ENCODE peak calls at places on chromosome 12, in nine cellular contexts. G, B, J, I, L, M, Q, X and Z are unnamed samples.

GRCh38 chr12:31217356-31218130 is 108.4 kb downstream of the SINHCAF start:
- DNase-seq in G (no peak), B (no peak), J (no peak), I (no peak), L (no peak), M (no peak), Q (no peak), X (no peak), Z (no peak)

GRCh38 chr12:121252712-121253345 is 42.9 kb downstream of the P2RX4 start:
- DNase-seq in G (no peak), B (no peak), J (no peak), I (no peak), L (no peak), M (no peak), Q (no peak), X (no peak), Z (no peak)

GRCh38 chr12:28963554-28963953 is 185.5 kb upstream of the FAR2 start:
- DNase-seq in G (peak; percentile 54), B (no peak), J (no peak), I (no peak), L (no peak), M (no peak), Q (no peak), X (no peak), Z (no peak)

GRCh38 chr12:21252070-21252469 is 82.6 kb downstream of the SLCO1A2 start:
- DNase-seq in G (no peak), B (no peak), J (no peak), I (no peak), L (no peak), M (no peak), Q (peak; percentile 25), X (no peak), Z (no peak)

GRCh38 chr12:130711751-130712150 is 4.3 kb downstream of the RIMBP2 start:
- DNase-seq in G (no peak), B (peak; percentile 26), J (no peak), I (no peak), L (no peak), M (no peak), Q (no peak), X (no peak), Z (no peak)

GRCh38 chr12:18139989-18140596 is 50.1 kb upstream of the RERGL start:
- DNase-seq in G (peak; percentile 27), B (no peak), J (no peak), I (no peak), L (no peak), M (no peak), Q (no peak), X (no peak), Z (no peak)

GRCh38 chr12:56311003-56311402 is 4.8 kb downstream of the CNPY2 start:
- DNase-seq in G (no peak), B (no peak), J (no peak), I (no peak), L (no peak), M (no peak), Q (no peak), X (no peak), Z (no peak)

GRCh38 chr12:5047729-5048128 is 4.0 kb downstream of the KCNA5 start:
- DNase-seq in G (no peak), B (no peak), J (no peak), I (no peak), L (no peak), M (no peak), Q (no peak), X (no peak), Z (no peak)

GRCh38 chr12:114192549-114192948 is 213.4 kb downstream of the TBX5 start:
- DNase-seq in G (no peak), B (no peak), J (no peak), I (no peak), L (no peak), M (no peak), Q (no peak), X (no peak), Z (no peak)

GRCh38 chr12:53300187-53300586 is 692 bp downstream of the MYG1 start:
- DNase-seq in G (peak; percentile 77), B (no peak), J (no peak), I (no peak), L (no peak), M (no peak), Q (no peak), X (no peak), Z (no peak)

GRCh38 chr12:24424889-24425600 is 475.6 kb upstream of the SOX5 start:
- DNase-seq in G (no peak), B (no peak), J (no peak), I (no peak), L (no peak), M (no peak), Q (no peak), X (no peak), Z (no peak)

GRCh38 chr12:56206373-56207166 is 15.2 kb downstream of the RNF41 start:
- DNase-seq in G (peak; percentile 54), B (peak; percentile 65), J (peak; percentile 54), I (no peak), L (peak; percentile 67), M (peak; percentile 53), Q (peak; percentile 57), X (peak; percentile 57), Z (peak; percentile 40)

GRCh38 chr12:106139422-106140141 is 828 bp upstream of the NUAK1 start:
- DNase-seq in G (peak; percentile 66), B (peak; percentile 76), J (peak; percentile 83), I (no peak), L (peak; percentile 80), M (peak; percentile 75), Q (peak; percentile 91), X (peak; percentile 81), Z (peak; percentile 86)

GRCh38 chr12:54419088-54419887 is at the start of gene ITGA5:
- DNase-seq in G (peak; percentile 69), B (peak; percentile 73), J (peak; percentile 87), I (no peak), L (no peak), M (peak; percentile 60), Q (peak; percentile 90), X (peak; percentile 90), Z (peak; percentile 74)

GRCh38 chr12:53078425-53079225 is 565 bp downstream of the SPRYD3 start:
- DNase-seq in G (peak; percentile 29), B (peak; percentile 63), J (no peak), I (no peak), L (no peak), M (no peak), Q (no peak), X (no peak), Z (no peak)

GRCh38 chr12:23209793-23210192 is 584.8 kb downstream of the ETNK1 start:
- DNase-seq in G (no peak), B (no peak), J (no peak), I (no peak), L (no peak), M (no peak), Q (no peak), X (no peak), Z (no peak)

GRCh38 chr12:50088577-50089335 is 3.6 kb downstream of the SMARCD1 start:
- DNase-seq in G (peak; percentile 46), B (peak; percentile 70), J (no peak), I (peak; percentile 37), L (no peak), M (peak; percentile 61), Q (no peak), X (peak; percentile 52), Z (peak; percentile 66)

GRCh38 chr12:52566847-52567291 is 6.8 kb downstream of the KRT74 start:
- DNase-seq in G (no peak), B (no peak), J (no peak), I (no peak), L (no peak), M (no peak), Q (peak; percentile 76), X (no peak), Z (no peak)

GRCh38 chr12:81811066-81811777 is 52.1 kb upstream of the PPFIA2 start:
- DNase-seq in G (no peak), B (no peak), J (no peak), I (no peak), L (no peak), M (no peak), Q (no peak), X (no peak), Z (no peak)

GRCh38 chr12:90199008-90199407 is 490.4 kb upstream of the ATP2B1 start:
- DNase-seq in G (no peak), B (no peak), J (no peak), I (no peak), L (no peak), M (no peak), Q (no peak), X (no peak), Z (no peak)

GRCh38 chr12:90871697-90872096 is 83.3 kb downstream of the CCER1 start:
- DNase-seq in G (no peak), B (no peak), J (no peak), I (no peak), L (no peak), M (no peak), Q (no peak), X (no peak), Z (no peak)

GRCh38 chr12:29796823-29797263 is 13.1 kb upstream of the TMTC1 start:
- DNase-seq in G (peak; percentile 97), B (peak; percentile 9), J (no peak), I (no peak), L (no peak), M (peak; percentile 60), Q (no peak), X (peak; percentile 44), Z (no peak)

GRCh38 chr12:116293687-116294463 is 16.4 kb upstream of the MED13L start:
- DNase-seq in G (no peak), B (no peak), J (no peak), I (no peak), L (no peak), M (no peak), Q (no peak), X (no peak), Z (no peak)
- TF ChIP-seq POLR2A in G (no peak), B (no peak), J (no peak), I (no peak), L (no peak), M (no peak), Q (no peak), X (no peak), Z (no peak)

GRCh38 chr12:131738196-131738595 is 27.3 kb downstream of the SFSWAP start:
- DNase-seq in G (no peak), B (no peak), J (no peak), I (no peak), L (no peak), M (no peak), Q (no peak), X (no peak), Z (no peak)
- H3K36me3 ChIP-seq in G (peaks cover 45% of the 10 kb centered on the region), B (peaks cover 29% of the 10 kb centered on the region), J (no peaks in the 10 kb centered on the region), I (peaks cover 29% of the 10 kb centered on the region), L (peaks cover 80% of the 10 kb centered on the region), M (peaks cover 30% of the 10 kb centered on the region), Q (peaks cover 3% of the 10 kb centered on the region), X (no peaks in the 10 kb centered on the region), Z (peaks cover 54% of the 10 kb centered on the region)

GRCh38 chr12:7089196-7089871 is 2.9 kb downstream of the C1R start:
- DNase-seq in G (no peak), B (no peak), J (no peak), I (no peak), L (no peak), M (no peak), Q (no peak), X (no peak), Z (no peak)
- H3K4me1 ChIP-seq in G (peaks cover 26% of the 10 kb centered on the region), B (peaks cover 6% of the 10 kb centered on the region), J (peaks cover 21% of the 10 kb centered on the region), I (no peaks in the 10 kb centered on the region), L (peaks cover 5% of the 10 kb centered on the region), M (no peaks in the 10 kb centered on the region), Q (peaks cover 16% of the 10 kb centered on the region), X (no peaks in the 10 kb centered on the region), Z (no peaks in the 10 kb centered on the region)

DNA sequence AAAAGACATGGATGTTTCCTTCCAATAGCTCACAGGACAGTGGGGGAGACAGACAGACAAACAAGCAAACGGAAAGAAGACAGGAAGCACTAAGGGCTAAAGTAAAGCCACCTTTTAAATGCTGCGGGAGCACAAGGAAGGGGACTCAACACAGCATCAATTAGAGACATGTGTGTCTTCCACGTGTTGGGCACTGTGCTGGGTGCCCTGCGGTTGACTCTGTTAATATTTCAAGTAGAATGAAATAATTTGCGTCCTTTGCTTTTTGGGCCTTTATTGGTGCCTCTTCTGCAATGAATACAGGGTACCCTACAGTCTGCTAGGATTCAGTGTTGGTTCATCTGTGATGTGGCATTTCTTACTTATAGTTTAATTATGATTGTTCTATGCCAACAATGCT is 90.9 kb upstream of the CPM start:
- DNase-seq in G (no peak), B (no peak), J (no peak), I (no peak), L (no peak), M (no peak), Q (no peak), X (no peak), Z (no peak)
- TF ChIP-seq POLR2A in G (no peak), B (no peak), J (no peak), I (no peak), L (no peak), M (no peak), Q (no peak), X (no peak), Z (no peak)